ENCODE peak calls at places on chromosomes 2 and 18, in five cellular contexts. Y is HepG2, G is A549, L is K562, I is GM12878. P is an unnamed sample.

GRCh38 chr18:77114564-77115391 is 17.8 kb downstream of the MBP start:
- DNase-seq in Y (peak), G (peak), L (no peak), I (no peak), P (no peak)

GRCh38 chr2:239898292-239898925 is 126.7 kb downstream of the NDUFA10 start:
- DNase-seq in Y (no peak), G (no peak), L (no peak), I (no peak), P (no peak)

GRCh38 chr2:234494361-234495075 is 2.4 kb downstream of the ARL4C start:
- DNase-seq in Y (no peak), G (peak), L (no peak), I (no peak), P (no peak)

GRCh38 chr2:163348843-163349395 is 386.9 kb downstream of the FIGN start:
- DNase-seq in Y (peak), G (peak), L (no peak), I (no peak), P (no peak)

GRCh38 chr18:21366896-21367295 is 124.9 kb downstream of the GREB1L start:
- DNase-seq in Y (no peak), G (no peak), L (no peak), I (no peak), P (no peak)

GRCh38 chr18:14914126-14914525 is 166.2 kb downstream of the ANKRD30B start:
- DNase-seq in Y (no peak), G (no peak), L (no peak), I (no peak), P (no peak)

GRCh38 chr2:16553222-16553621 is 112.4 kb downstream of the CYRIA start:
- DNase-seq in Y (peak), G (peak), L (peak), I (no peak), P (peak)

GRCh38 chr18:5106730-5107129 is 90.3 kb downstream of the AKAIN1 start:
- DNase-seq in Y (no peak), G (no peak), L (no peak), I (no peak), P (no peak)

GRCh38 chr2:224379210-224379609 is 22.7 kb downstream of the FAM124B start:
- DNase-seq in Y (no peak), G (no peak), L (no peak), I (no peak), P (no peak)

GRCh38 chr2:12826781-12827180 is 110.0 kb downstream of the TRIB2 start:
- DNase-seq in Y (no peak), G (no peak), L (no peak), I (no peak), P (no peak)

GRCh38 chr18:53567935-53568574 is 656.4 kb downstream of the MBD2 start:
- DNase-seq in Y (peak), G (peak), L (no peak), I (no peak), P (peak)

GRCh38 chr2:176110975-176111663 is 4.0 kb downstream of the HOXD11 start:
- DNase-seq in Y (peak), G (peak), L (peak), I (no peak), P (peak)

GRCh38 chr2:55618649-55619055 is 1.2 kb upstream of the PPP4R3B start:
- DNase-seq in Y (peak), G (peak), L (peak), I (no peak), P (peak)

GRCh38 chr2:30068067-30068466 is 78.7 kb upstream of the YPEL5 start:
- DNase-seq in Y (no peak), G (no peak), L (no peak), I (no peak), P (no peak)

GRCh38 chr18:28412521-28412920 is 235.6 kb upstream of the CDH2 start:
- DNase-seq in Y (no peak), G (no peak), L (no peak), I (no peak), P (no peak)
- TF ChIP-seq REST in Y (no peak), G (no peak), L (no peak), I (no peak), P (no peak)

DNA sequence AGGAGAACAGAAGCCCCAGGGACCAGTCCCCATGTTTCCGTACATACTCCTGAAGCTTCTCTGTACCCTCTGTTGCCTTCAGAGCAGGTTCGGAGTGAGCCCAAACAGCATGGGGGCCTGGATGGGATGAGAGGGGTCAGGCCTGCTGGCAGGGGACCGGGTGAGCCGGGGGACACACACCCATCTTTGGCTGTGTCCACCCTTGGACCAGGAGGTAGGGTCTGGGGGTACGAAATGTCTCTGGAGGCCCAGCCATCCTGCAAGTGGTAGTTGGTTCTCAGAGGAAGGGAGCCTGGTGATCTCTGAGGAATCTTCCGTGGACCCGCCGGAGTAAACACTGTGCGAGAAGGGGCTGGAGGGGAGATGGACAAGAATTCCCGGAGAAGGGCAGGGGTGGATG is 15.3 kb downstream of the FBLN7 start:
- DNase-seq in Y (no peak), G (no peak), L (no peak), I (no peak), P (no peak)
- TF ChIP-seq RFX5 in Y (no peak), G (no peak), L (no peak), I (no peak), P (no peak)

GRCh38 chr2:241048949-241049343 is 50.5 kb downstream of the SNED1 start:
- DNase-seq in Y (no peak), G (no peak), L (no peak), I (no peak), P (no peak)
- TF ChIP-seq REST in Y (no peak), G (no peak), L (no peak), I (no peak), P (no peak)

DNA sequence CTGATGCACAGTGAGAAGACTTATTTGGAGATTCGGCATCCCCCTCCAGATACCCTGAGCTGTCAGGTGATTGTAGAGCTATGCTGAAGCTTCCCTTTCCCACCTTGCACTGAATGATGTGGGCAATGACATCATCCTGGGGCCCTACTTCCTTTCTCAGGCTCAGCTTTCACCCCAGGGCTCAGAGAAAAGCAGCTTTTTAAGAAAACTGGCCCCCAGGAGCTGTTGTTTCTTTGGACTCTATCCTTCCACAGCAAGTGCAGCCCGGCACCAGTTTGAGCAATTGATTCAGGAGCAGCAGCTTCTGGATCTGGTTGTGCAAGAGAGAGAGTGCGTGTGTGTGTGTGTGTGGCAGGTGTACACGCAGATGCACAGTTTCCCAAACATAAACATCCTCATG is 251.3 kb downstream of the ANAPC1 start:
- DNase-seq in Y (no peak), G (no peak), L (no peak), I (no peak), P (no peak)
- TF ChIP-seq RFX5 in Y (no peak), G (no peak), L (no peak), I (no peak), P (no peak)

GRCh38 chr2:20515293-20516220 is 68.7 kb downstream of the RHOB start:
- DNase-seq in Y (no peak), G (no peak), L (no peak), I (no peak), P (no peak)

GRCh38 chr2:20516646-20517341 is 69.9 kb downstream of the RHOB start:
- DNase-seq in Y (peak), G (no peak), L (no peak), I (peak), P (no peak)

GRCh38 chr2:20516291-20516645 is 69.4 kb downstream of the RHOB start:
- DNase-seq in Y (no peak), G (no peak), L (no peak), I (no peak), P (no peak)

GRCh38 chr2:20513946-20514345 is 67.1 kb downstream of the RHOB start:
- DNase-seq in Y (no peak), G (no peak), L (no peak), I (no peak), P (no peak)

GRCh38 chr2:20514596-20515269 is 67.9 kb downstream of the RHOB start:
- DNase-seq in Y (no peak), G (no peak), L (no peak), I (no peak), P (no peak)
- TF ChIP-seq REST in Y (no peak), G (no peak), L (no peak), I (no peak), P (peak)

GRCh38 chr18:58796205-58796604 is 68.5 kb upstream of the ZNF532 start:
- DNase-seq in Y (no peak), G (no peak), L (no peak), I (no peak), P (no peak)

GRCh38 chr18:58788971-58789797 is 75.5 kb upstream of the ZNF532 start:
- DNase-seq in Y (peak), G (peak), L (no peak), I (no peak), P (no peak)

GRCh38 chr18:58792086-58792485 is 72.6 kb upstream of the ZNF532 start:
- DNase-seq in Y (no peak), G (no peak), L (no peak), I (peak), P (no peak)

GRCh38 chr18:58789856-58790255 is 74.8 kb upstream of the ZNF532 start:
- DNase-seq in Y (no peak), G (no peak), L (no peak), I (no peak), P (no peak)

DNA sequence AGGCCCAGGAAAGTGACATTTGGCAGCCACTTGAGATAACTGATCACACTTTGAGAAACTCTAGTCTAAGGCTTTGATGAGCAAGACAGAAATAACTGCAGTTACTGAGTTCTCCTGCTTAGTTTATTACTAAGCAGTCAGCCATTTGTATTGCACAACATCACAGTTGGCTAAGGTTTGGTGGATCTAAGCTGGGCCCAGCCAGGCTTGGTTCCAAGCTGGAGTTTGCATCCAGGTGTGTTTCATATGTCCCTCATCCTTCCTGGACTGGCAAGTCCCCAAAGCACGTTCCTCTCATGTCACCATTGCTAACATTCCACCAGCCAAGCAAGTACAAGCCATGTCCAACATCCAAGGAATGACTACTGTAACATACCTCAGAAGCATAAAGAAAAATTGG is 71.3 kb upstream of the ZNF532 start:
- DNase-seq in Y (no peak), G (peak), L (no peak), I (no peak), P (no peak)
- TF ChIP-seq RFX5 in Y (no peak), G (no peak), L (no peak), I (no peak), P (no peak)

P was measured in SK-N-SH.